ENCODE peak calls at places on chromosomes 4 and X, in four cellular contexts. N, E, G and A are unnamed samples.
A peak's percentile ranks its signal among the peaks of the same experiment; 100 is the strongest.

GRCh38 chr4:56626963-56627362 is 54.1 kb downstream of the HOPX start:
- DNase-seq in G (no peak), N (no peak), E (peak; percentile 7), A (no peak)

GRCh38 chrX:78104447-78105176 is 564 bp downstream of the PGK1 start:
- DNase-seq in E (peak; percentile 75), G (peak; percentile 31), N (peak; percentile 19), A (no peak)

GRCh38 chr4:41693629-41694028 is 54.9 kb downstream of the PHOX2B start:
- DNase-seq in E (peak; percentile 16), G (no peak), N (peak; percentile 27), A (no peak)

GRCh38 chrX:69083361-69083760 is 81.9 kb downstream of the PJA1 start:
- DNase-seq in E (no peak), N (no peak), G (no peak), A (no peak)

GRCh38 chr4:1593881-1594345 is 90.2 kb downstream of the FAM53A start:
- DNase-seq in G (peak; percentile 70), N (peak; percentile 60), E (no peak), A (no peak)

GRCh38 chr4:120071192-120071795 is 4.6 kb upstream of the MAD2L1 start:
- DNase-seq in N (peak; percentile 24), E (peak; percentile 43), G (peak; percentile 25), A (no peak)

GRCh38 chr4:185723619-185724150 is 88.3 kb downstream of the SORBS2 start:
- DNase-seq in G (no peak), N (no peak), E (no peak), A (no peak)

GRCh38 chrX:68727696-68728095 is 80.2 kb downstream of the STARD8 start:
- DNase-seq in E (no peak), N (no peak), G (no peak), A (no peak)

GRCh38 chr4:102196221-102196620 is 149.1 kb downstream of the SLC39A8 start:
- DNase-seq in E (no peak), N (no peak), G (no peak), A (no peak)

GRCh38 chr4:3829211-3829953 is 63.2 kb downstream of the ADRA2C start:
- DNase-seq in E (no peak), G (no peak), N (no peak), A (no peak)

GRCh38 chr4:120506536-120506935 is 416.0 kb downstream of the PRDM5 start:
- DNase-seq in E (no peak), N (no peak), G (no peak), A (no peak)

GRCh38 chrX:51641421-51642021 is 22.8 kb upstream of the CENPVL3 start:
- DNase-seq in E (peak; percentile 12), G (peak; percentile 7), N (peak; percentile 54), A (no peak)

GRCh38 chr4:102627831-102628523 is 126.8 kb downstream of the NFKB1 start:
- DNase-seq in G (no peak), E (no peak), N (no peak), A (no peak)

GRCh38 chr4:181968371-181968770 is 274.8 kb upstream of the TENM3 start:
- DNase-seq in G (no peak), N (no peak), E (no peak), A (no peak)

GRCh38 chr4:2256781-2257191 is 5.1 kb downstream of the MXD4 start:
- DNase-seq in N (peak; percentile 16), G (peak; percentile 31), E (no peak), A (no peak)

GRCh38 chr4:118964891-118965411 is 76.3 kb downstream of the SYNPO2 start:
- DNase-seq in N (no peak), G (no peak), E (no peak), A (no peak)

GRCh38 chr4:2059726-2060577 is 825 bp downstream of the NAT8L start:
- DNase-seq in G (no peak), N (peak; percentile 82), E (no peak), A (no peak)

GRCh38 chr4:96649536-96649935 is 809.6 kb downstream of the PDHA2 start:
- DNase-seq in N (no peak), E (no peak), G (no peak), A (no peak)

GRCh38 chrX:37659047-37659446 is 26.5 kb upstream of the XK start:
- DNase-seq in N (no peak), G (no peak), E (no peak), A (no peak)

GRCh38 chr4:145195167-145195952 is 15.0 kb upstream of the OTUD4 start:
- DNase-seq in N (no peak), G (no peak), E (no peak), A (no peak)

GRCh38 chrX:38166478-38167083 is 54.1 kb downstream of the SRPX start:
- DNase-seq in N (peak; percentile 7), E (peak; percentile 1), G (peak; percentile 12), A (no peak)

GRCh38 chr4:183945741-183946140 is 40.6 kb downstream of the STOX2 start:
- DNase-seq in E (no peak), G (no peak), N (no peak), A (no peak)

GRCh38 chr4:149933883-149934282 is 118.2 kb upstream of the IQCM start:
- DNase-seq in G (no peak), N (no peak), E (no peak), A (no peak)

GRCh38 chr4:146076081-146076480 is 99.4 kb upstream of the LSM6 start:
- DNase-seq in N (no peak), G (no peak), E (no peak), A (no peak)

GRCh38 chr4:19135886-19136633 is 1114.5 kb upstream of the LCORL start:
- DNase-seq in E (no peak), G (no peak), N (no peak), A (no peak)

GRCh38 chr4:8333726-8334460 is 64.3 kb downstream of the HTRA3 start:
- DNase-seq in E (no peak), N (no peak), G (no peak), A (no peak)

GRCh38 chr4:48167538-48168263 is 33.7 kb upstream of the TXK start:
- DNase-seq in N (no peak), E (no peak), G (no peak), A (no peak)

GRCh38 chr4:3657917-3658913 is 108.0 kb upstream of the ADRA2C start:
- DNase-seq in G (no peak), N (peak; percentile 81), E (no peak), A (no peak)

GRCh38 chr4:137635108-137635507 is 102.8 kb upstream of the PCDH18 start:
- DNase-seq in G (no peak), N (no peak), E (peak; percentile 1), A (no peak)

GRCh38 chr4:99652596-99653436 is 4.8 kb downstream of the C4orf54 start:
- DNase-seq in E (no peak), G (no peak), N (peak; percentile 9), A (no peak)

GRCh38 chr4:26992657-26993361 is 132.2 kb downstream of the STIM2 start:
- DNase-seq in G (no peak), E (no peak), N (no peak), A (peak; percentile 72)

GRCh38 chr4:96845798-96846197 is 1005.9 kb downstream of the PDHA2 start:
- DNase-seq in G (no peak), N (no peak), E (no peak), A (no peak)

GRCh38 chr4:101345271-101345595 is 2.1 kb downstream of the PPP3CA start:
- DNase-seq in G (no peak), E (no peak), N (peak; percentile 30), A (no peak)

GRCh38 chr4:17577660-17578481 is 873 bp downstream of the LAP3 start:
- DNase-seq in E (no peak), N (peak; percentile 77), G (no peak), A (no peak)

DNA sequence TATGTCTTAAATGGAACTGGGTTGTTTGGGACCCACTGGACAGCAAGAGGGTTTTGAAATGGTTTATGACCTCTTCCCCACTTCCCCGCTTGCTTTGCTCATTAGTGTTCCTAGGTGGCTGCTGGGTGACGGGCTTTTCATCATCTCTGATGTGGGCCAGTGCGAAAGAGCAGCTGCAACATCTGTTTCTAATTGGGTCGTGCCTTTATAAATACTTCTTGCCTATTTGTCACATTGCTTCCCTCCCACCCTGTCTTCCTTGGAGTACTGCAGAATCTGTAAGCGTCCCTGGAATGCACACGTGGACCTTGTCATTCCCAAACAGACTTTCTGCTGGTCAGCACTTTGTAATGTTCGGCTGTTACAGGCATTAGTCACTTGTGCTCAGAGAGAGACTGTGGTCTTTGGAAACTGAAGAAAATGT is 35.2 kb downstream of the SEPTIN11 start:
- DNase-seq in E (peak; percentile 64), G (no peak), N (peak; percentile 42), A (no peak)
- H3K4me3 ChIP-seq in E (no peak overlapping the region), G (no peak overlapping the region), N (no peak overlapping the region), A (no peak overlapping the region)

GRCh38 chrX:72121381-72121780 is 10.3 kb downstream of the RTL5 start:
- DNase-seq in N (no peak), E (no peak), G (no peak), A (no peak)

GRCh38 chrX:72123471-72124185 is 8.1 kb downstream of the RTL5 start:
- DNase-seq in N (no peak), E (no peak), G (no peak), A (no peak)

GRCh38 chrX:72122621-72123275 is 9.0 kb downstream of the RTL5 start:
- DNase-seq in E (no peak), G (no peak), N (no peak), A (no peak)

GRCh38 chrX:72117636-72118215 is 14.0 kb downstream of the RTL5 start:
- DNase-seq in N (no peak), G (no peak), E (no peak), A (no peak)

DNA sequence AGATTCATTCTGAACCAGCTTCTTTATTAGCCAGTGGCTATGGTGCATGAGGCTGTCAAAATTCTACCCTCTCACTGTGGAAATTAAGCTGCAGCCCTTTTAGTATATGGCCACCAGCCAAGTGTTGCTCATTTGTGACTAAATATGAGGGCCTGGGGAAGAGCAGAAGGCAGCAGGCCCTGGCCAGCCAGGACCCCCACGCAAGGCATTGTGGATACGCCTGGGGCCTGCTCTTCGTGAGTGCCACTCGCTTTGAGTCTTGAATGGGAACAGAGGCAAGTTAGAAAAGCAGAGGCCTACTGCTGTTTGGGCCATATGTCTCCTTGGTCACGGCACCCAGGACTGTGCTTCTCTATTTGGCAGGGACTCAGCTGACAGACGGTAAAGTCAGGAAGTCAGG is 10.9 kb downstream of the RTL5 start:
- DNase-seq in G (no peak), N (peak; percentile 66), E (no peak), A (no peak)
- TF ChIP-seq NFIC in G (no peak), N (no peak), E (no peak), A (no peak)

GRCh38 chrX:109732319-109732779 is 708 bp downstream of the ACSL4 start:
- DNase-seq in E (no peak), G (peak; percentile 18), N (peak; percentile 35), A (no peak)
- H3K4me3 ChIP-seq in E (peak overlapping the region; percentile 85), G (peak overlapping the region; percentile 95), N (peak overlapping the region; percentile 70), A (peak overlapping the region; percentile 69)

GRCh38 chr4:95285797-95286196 is 263.0 kb downstream of the UNC5C start:
- DNase-seq in G (no peak), N (no peak), E (no peak), A (no peak)

GRCh38 chr4:95289028-95289634 is 259.6 kb downstream of the UNC5C start:
- DNase-seq in G (peak; percentile 58), E (no peak), N (no peak), A (no peak)

GRCh38 chr4:95288552-95288951 is 260.2 kb downstream of the UNC5C start:
- DNase-seq in G (no peak), E (no peak), N (no peak), A (no peak)

GRCh38 chr4:95283320-95283719 is 265.5 kb downstream of the UNC5C start:
- DNase-seq in G (peak; percentile 10), E (no peak), N (peak; percentile 27), A (no peak)

DNA sequence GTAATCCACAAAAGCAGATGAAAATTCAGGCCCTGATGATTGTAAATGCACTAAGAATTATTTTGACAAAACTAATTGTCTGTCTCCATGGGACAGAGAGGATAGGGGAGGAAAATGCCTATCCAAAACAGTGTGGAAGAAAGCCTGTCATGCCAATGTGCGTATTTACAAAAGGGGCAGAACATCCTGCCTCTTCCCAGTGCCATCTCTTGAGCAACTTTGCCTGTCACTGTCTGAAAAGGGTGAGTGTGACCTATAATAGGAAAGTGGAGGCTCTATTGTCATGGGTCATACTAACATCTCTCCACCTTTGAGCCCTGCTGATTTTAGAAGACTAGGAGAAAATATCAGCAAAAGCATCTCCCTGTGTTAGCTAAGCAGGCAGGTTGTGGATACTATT is 264.1 kb downstream of the UNC5C start:
- DNase-seq in N (no peak), G (no peak), E (no peak), A (no peak)
- TF ChIP-seq NFIC in N (no peak), G (no peak), E (no peak), A (no peak)